ENCODE peak calls at places on chromosomes 2 and 18, in eight cellular contexts. B, T, Z, N, S, A, J and Q are unnamed samples.

GRCh38 chr2:234682492-234683228 is 185.8 kb upstream of the ARL4C start:
- DNase-seq in A (peak; percentile 23), S (no peak), N (no peak), T (no peak), Z (no peak), B (peak; percentile 34), J (no peak), Q (peak; percentile 41)

GRCh38 chr2:20989404-20989803 is 54.5 kb downstream of the APOB start:
- DNase-seq in A (no peak), J (no peak), Z (no peak), N (no peak), T (no peak), B (no peak), S (no peak), Q (no peak)

GRCh38 chr18:22309191-22309590 is 108.5 kb downstream of the CTAGE1 start:
- DNase-seq in N (no peak), B (no peak), S (no peak), A (peak; percentile 47), J (no peak), T (no peak), Z (no peak), Q (no peak)

GRCh38 chr2:101124684-101125366 is 26.4 kb downstream of the TBC1D8 start:
- DNase-seq in Z (no peak), A (peak; percentile 66), B (peak; percentile 92), N (peak; percentile 98), S (peak; percentile 85), T (peak; percentile 57), J (peak; percentile 86), Q (peak; percentile 96)

GRCh38 chr2:241239552-241240202 is 51.2 kb downstream of the ANO7 start:
- DNase-seq in S (no peak), T (no peak), A (no peak), N (no peak), Z (no peak), J (no peak), B (no peak), Q (no peak)

GRCh38 chr2:39094717-39095363 is 26.0 kb downstream of the SOS1 start:
- DNase-seq in N (no peak), T (no peak), S (no peak), J (no peak), B (no peak), A (peak; percentile 92), Z (no peak), Q (no peak)

GRCh38 chr2:75224636-75225094 is 25.3 kb upstream of the TACR1 start:
- DNase-seq in N (no peak), S (no peak), J (no peak), B (no peak), A (peak; percentile 8), T (no peak), Z (no peak), Q (no peak)

GRCh38 chr2:119691651-119692245 is 12.7 kb downstream of the TMEM177 start:
- DNase-seq in N (no peak), S (peak; percentile 48), J (no peak), A (no peak), B (no peak), Z (no peak), T (no peak), Q (peak; percentile 25)

GRCh38 chr2:54483426-54483825 is 27.3 kb downstream of the SPTBN1 start:
- DNase-seq in Z (no peak), B (no peak), T (no peak), A (peak; percentile 45), J (no peak), N (peak; percentile 40), S (no peak), Q (peak; percentile 32)

GRCh38 chr2:136131961-136132839 is 14.3 kb upstream of the CXCR4 start:
- DNase-seq in T (no peak), J (no peak), Z (no peak), A (no peak), B (no peak), S (no peak), N (no peak), Q (no peak)

GRCh38 chr2:190216829-190217228 is 102.8 kb downstream of the HIBCH start:
- DNase-seq in N (peak; percentile 11), J (no peak), S (no peak), T (no peak), B (no peak), A (no peak), Z (peak; percentile 37), Q (peak; percentile 35)

GRCh38 chr2:62292190-62292589 is 96.3 kb downstream of the B3GNT2 start:
- DNase-seq in A (no peak), B (no peak), T (peak; percentile 16), S (no peak), J (no peak), N (no peak), Z (no peak), Q (peak; percentile 66)

GRCh38 chr2:88933980-88934379 is 242.5 kb downstream of the RPIA start:
- DNase-seq in A (no peak), Z (no peak), J (peak; percentile 43), B (no peak), T (no peak), S (no peak), N (peak; percentile 6), Q (peak; percentile 34)

GRCh38 chr2:64797881-64798590 is 144.3 kb upstream of the SERTAD2 start:
- DNase-seq in Z (no peak), A (peak; percentile 62), J (no peak), B (no peak), S (no peak), T (no peak), N (peak; percentile 77), Q (peak; percentile 21)

GRCh38 chr18:39602112-39602511 is 2036.5 kb upstream of the CELF4 start:
- DNase-seq in B (no peak), Z (no peak), N (no peak), T (no peak), J (no peak), S (no peak), A (no peak), Q (no peak)

GRCh38 chr18:58996131-58996632 is 131.5 kb downstream of the ZNF532 start:
- DNase-seq in Z (no peak), J (no peak), A (peak; percentile 80), T (peak; percentile 74), N (peak; percentile 97), B (no peak), S (no peak), Q (no peak)
- H3K4me1 ChIP-seq in Z (no peaks in the 10 kb centered on the region), J (no peaks in the 10 kb centered on the region), A (peaks cover 22% of the 10 kb centered on the region), T (peaks cover 63% of the 10 kb centered on the region), N (peaks cover 46% of the 10 kb centered on the region), B (no peaks in the 10 kb centered on the region), S (peaks cover 8% of the 10 kb centered on the region), Q (no peaks in the 10 kb centered on the region)

GRCh38 chr18:48942554-48943261 is 8.1 kb downstream of the SMAD7 start:
- DNase-seq in Z (peak; percentile 62), N (peak; percentile 42), A (peak; percentile 67), S (no peak), B (no peak), J (peak; percentile 77), T (no peak), Q (peak; percentile 96)
- H3K4me1 ChIP-seq in Z (peaks cover 97% of the 10 kb centered on the region), N (peaks cover 72% of the 10 kb centered on the region), A (peaks cover 58% of the 10 kb centered on the region), S (peaks cover 92% of the 10 kb centered on the region), B (no peaks in the 10 kb centered on the region), J (peaks cover 69% of the 10 kb centered on the region), T (peaks cover 98% of the 10 kb centered on the region), Q (peaks cover 99% of the 10 kb centered on the region)

GRCh38 chr2:237281900-237282306 is 132.1 kb downstream of the COL6A3 start:
- DNase-seq in J (no peak), B (no peak), Z (no peak), S (no peak), A (peak; percentile 96), T (no peak), N (no peak), Q (no peak)

GRCh38 chr2:237279012-237279768 is 134.8 kb downstream of the COL6A3 start:
- DNase-seq in S (peak; percentile 68), T (no peak), Z (no peak), B (no peak), N (no peak), A (peak; percentile 46), J (no peak), Q (no peak)

GRCh38 chr2:237282568-237283128 is 131.3 kb downstream of the COL6A3 start:
- DNase-seq in B (no peak), T (no peak), Z (no peak), N (no peak), A (no peak), J (no peak), S (no peak), Q (no peak)

GRCh38 chr2:237280235-237280634 is 133.7 kb downstream of the COL6A3 start:
- DNase-seq in Z (no peak), T (no peak), N (no peak), B (no peak), A (peak; percentile 98), S (no peak), J (no peak), Q (no peak)

DNA sequence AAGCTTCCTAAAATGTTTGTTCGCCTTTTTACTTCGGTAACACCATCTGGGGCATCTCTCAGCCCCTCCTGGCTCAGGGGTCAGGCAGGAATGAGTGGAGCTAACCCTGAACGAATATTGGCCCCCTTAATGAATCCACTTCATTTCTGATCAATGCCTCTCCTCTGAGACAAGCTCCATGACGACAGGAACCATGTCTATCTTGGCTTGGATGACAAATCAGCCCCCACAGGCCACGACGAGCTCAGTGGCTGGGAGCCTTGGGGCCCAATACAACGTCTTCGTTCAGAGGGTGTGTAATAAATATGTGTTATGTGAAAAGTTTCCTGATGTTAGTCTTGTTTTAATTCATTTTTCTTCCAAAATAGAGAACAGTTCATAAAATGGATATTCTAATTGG is 133.0 kb downstream of the COL6A3 start:
- DNase-seq in N (no peak), Z (no peak), J (no peak), S (no peak), A (no peak), T (no peak), B (no peak), Q (no peak)
- H3K4me1 ChIP-seq in N (no peaks in the 10 kb centered on the region), Z (no peaks in the 10 kb centered on the region), J (no peaks in the 10 kb centered on the region), S (peaks cover 52% of the 10 kb centered on the region), A (peaks cover 32% of the 10 kb centered on the region), T (no peaks in the 10 kb centered on the region), B (no peaks in the 10 kb centered on the region), Q (no peaks in the 10 kb centered on the region)

GRCh38 chr2:233413046-233413445 is 58.8 kb downstream of the DGKD start:
- DNase-seq in B (no peak), T (no peak), S (no peak), N (no peak), Z (no peak), A (peak; percentile 67), J (no peak), Q (no peak)
- H3K4me1 ChIP-seq in B (no peaks in the 10 kb centered on the region), T (peaks cover 18% of the 10 kb centered on the region), S (peaks cover 23% of the 10 kb centered on the region), N (peaks cover 25% of the 10 kb centered on the region), Z (peaks cover 7% of the 10 kb centered on the region), A (peaks cover 12% of the 10 kb centered on the region), J (peaks cover 10% of the 10 kb centered on the region), Q (peaks cover 17% of the 10 kb centered on the region)

GRCh38 chr2:238262496-238263122 is 22.8 kb upstream of the HES6 start:
- DNase-seq in S (peak; percentile 63), N (no peak), T (no peak), J (no peak), B (no peak), Z (no peak), A (no peak), Q (no peak)

GRCh38 chr2:238261718-238262375 is 22.0 kb upstream of the HES6 start:
- DNase-seq in S (peak; percentile 50), Z (no peak), J (no peak), A (no peak), T (no peak), B (no peak), N (no peak), Q (no peak)

GRCh38 chr2:238263204-238264071 is 23.6 kb upstream of the HES6 start:
- DNase-seq in J (peak; percentile 84), Z (peak; percentile 89), A (peak; percentile 96), T (peak; percentile 91), B (peak; percentile 97), S (peak; percentile 96), N (peak; percentile 93), Q (peak; percentile 98)

GRCh38 chr2:238259085-238260020 is 19.5 kb upstream of the HES6 start:
- DNase-seq in B (no peak), S (no peak), J (no peak), N (no peak), T (no peak), Z (no peak), A (no peak), Q (peak; percentile 34)

GRCh38 chr2:238260879-238261278 is 21.0 kb upstream of the HES6 start:
- DNase-seq in J (no peak), Z (peak; percentile 42), B (no peak), N (no peak), T (no peak), S (no peak), A (no peak), Q (peak; percentile 34)
- H3K4me1 ChIP-seq in J (peaks cover 5% of the 10 kb centered on the region), Z (peaks cover 10% of the 10 kb centered on the region), B (no peaks in the 10 kb centered on the region), N (peaks cover 15% of the 10 kb centered on the region), T (peaks cover 17% of the 10 kb centered on the region), S (peaks cover 22% of the 10 kb centered on the region), A (peaks cover 3% of the 10 kb centered on the region), Q (peaks cover 54% of the 10 kb centered on the region)